ENCODE peak calls at places on chromosomes 11 and 22, in four cellular contexts. I is gastrocnemius medialis, O is stomach, R is lung. L is an unnamed sample.

GRCh38 chr11:117010808-117011540 is 87.3 kb downstream of the SIK3 start:
- DNase-seq in I (no peak), O (no peak), R (no peak), L (no peak)

GRCh38 chr22:37654556-37655251 is 3.8 kb upstream of the PDXP start:
- DNase-seq in I (no peak), O (no peak), R (no peak), L (no peak)

GRCh38 chr11:118618115-118618990 is 10.9 kb downstream of the PHLDB1 start:
- DNase-seq in I (no peak), O (peak), R (no peak), L (no peak)

GRCh38 chr11:63142459-63142858 is 1.6 kb downstream of the SLC22A24 start:
- DNase-seq in I (no peak), O (no peak), R (no peak), L (no peak)

GRCh38 chr22:26610072-26610958 is 7.5 kb downstream of the CRYBB1 start:
- DNase-seq in I (no peak), O (peak), R (no peak), L (peak)

GRCh38 chr11:34394771-34395300 is 37.0 kb upstream of the ABTB2 start:
- DNase-seq in I (no peak), O (no peak), R (no peak), L (no peak)

GRCh38 chr11:62545437-62546243 is 966 bp downstream of the AHNAK start:
- DNase-seq in I (peak), O (peak), R (peak), L (peak)

GRCh38 chr11:44398266-44399045 is 88.5 kb upstream of the ALX4 start:
- DNase-seq in I (no peak), O (no peak), R (no peak), L (no peak)

GRCh38 chr11:122322369-122322768 is 206.4 kb upstream of the BLID start:
- DNase-seq in I (no peak), O (no peak), R (no peak), L (no peak)

GRCh38 chr22:36671398-36671797 is 32.2 kb downstream of the CACNG2 start:
- DNase-seq in I (no peak), O (no peak), R (no peak), L (no peak)

GRCh38 chr11:1384206-1384965 is 5.3 kb upstream of the BRSK2 start:
- DNase-seq in I (no peak), O (no peak), R (no peak), L (no peak)

GRCh38 chr11:62108017-62108750 is 15.6 kb upstream of the INCENP start:
- DNase-seq in I (no peak), O (no peak), R (no peak), L (no peak)

GRCh38 chr11:85628771-85629341 is 463 bp downstream of the TMEM126B start:
- DNase-seq in I (no peak), O (no peak), R (no peak), L (no peak)

GRCh38 chr22:44311855-44312170 is 938 bp downstream of the SHISAL1 start:
- DNase-seq in I (no peak), O (no peak), R (no peak), L (no peak)

GRCh38 chr22:29030016-29030617 is 31.5 kb downstream of the C22orf31 start:
- DNase-seq in I (no peak), O (peak), R (no peak), L (no peak)

GRCh38 chr11:706957-707816 is 1.2 kb downstream of the EPS8L2 start:
- DNase-seq in I (no peak), O (peak), R (peak), L (peak)

GRCh38 chr22:29519996-29520395 is 33.6 kb downstream of the THOC5 start:
- DNase-seq in I (no peak), O (no peak), R (no peak), L (no peak)

GRCh38 chr11:46122955-46123354 is 1.7 kb upstream of the PHF21A start:
- DNase-seq in I (no peak), O (no peak), R (no peak), L (no peak)

GRCh38 chr22:22884010-22884887 is 3.4 kb upstream of the IGLL5 start:
- DNase-seq in I (no peak), O (peak), R (peak), L (no peak)

GRCh38 chr22:44182591-44183588 is 2.2 kb downstream of the PARVG start:
- DNase-seq in I (peak), O (peak), R (peak), L (no peak)

GRCh38 chr22:20093437-20093836 is 13.4 kb downstream of the DGCR8 start:
- DNase-seq in I (peak), O (peak), R (no peak), L (no peak)

GRCh38 chr11:123301696-123302400 is 106.8 kb upstream of the CLMP start:
- DNase-seq in I (peak), O (peak), R (peak), L (no peak)

GRCh38 chr22:19960491-19961200 is 19.0 kb upstream of the TXNRD2 start:
- DNase-seq in I (no peak), O (no peak), R (no peak), L (peak)

GRCh38 chr22:46794491-46794890 is 32.0 kb downstream of the TBC1D22A start:
- DNase-seq in I (no peak), O (no peak), R (no peak), L (no peak)

GRCh38 chr11:61697093-61697492 is 16.9 kb downstream of the DAGLA start:
- DNase-seq in I (peak), O (no peak), R (no peak), L (peak)

GRCh38 chr11:47983464-47984397 is 3.4 kb downstream of the PTPRJ start:
- DNase-seq in I (no peak), O (no peak), R (no peak), L (no peak)

GRCh38 chr11:69436041-69436982 is 45.2 kb upstream of the LINC01488 start:
- DNase-seq in I (no peak), O (no peak), R (no peak), L (no peak)

DNA sequence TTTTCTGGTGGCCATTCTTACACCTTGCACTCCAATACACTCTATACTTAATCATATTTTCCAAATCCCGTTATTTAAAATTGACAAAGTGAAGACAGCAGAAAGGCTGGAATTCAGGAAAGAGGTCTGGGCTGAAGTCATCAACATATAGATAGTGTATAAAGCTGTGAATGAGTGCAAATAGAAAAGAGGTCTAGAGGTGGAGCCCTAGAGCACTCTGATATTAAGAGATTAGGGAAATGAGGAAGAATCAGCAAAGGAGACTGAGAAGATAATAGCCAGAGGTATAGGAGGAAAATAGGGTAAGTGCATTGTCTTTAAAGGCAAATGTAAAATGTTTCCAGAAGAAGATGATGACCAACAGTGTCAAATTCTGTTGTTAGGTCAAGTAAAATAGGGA is 7.9 kb downstream of the CTR9 start:
- DNase-seq in I (no peak), O (no peak), R (no peak), L (no peak)
- TF ChIP-seq CTCF in I (no peak), O (no peak), R (no peak), L (peak)

GRCh38 chr11:113697075-113697474 is 9.0 kb downstream of the TMPRSS5 start:
- DNase-seq in I (no peak), O (no peak), R (no peak), L (no peak)
- H3K4me3 ChIP-seq in I (no peak), O (no peak), R (no peak), L (no peak)

DNA sequence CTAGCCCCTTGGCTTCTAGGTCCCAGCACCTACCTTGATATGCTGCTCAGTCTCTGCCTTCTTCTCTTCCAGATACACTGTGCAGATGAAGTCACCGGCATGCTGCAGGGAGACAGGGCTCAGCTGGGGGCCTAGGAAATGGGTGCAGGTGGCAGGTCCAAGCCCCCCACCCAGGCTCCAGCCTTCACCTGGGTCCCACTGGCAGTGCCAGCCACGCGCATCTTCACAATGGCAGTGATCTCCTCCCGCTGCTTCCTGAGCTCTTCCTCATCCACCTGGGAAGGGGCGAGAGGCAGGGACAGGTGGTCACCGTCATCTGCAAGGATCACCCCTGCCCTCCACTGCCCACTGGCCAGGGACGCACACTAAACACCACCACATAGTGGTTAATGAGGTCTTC is 21.1 kb upstream of the PDE2A start:
- DNase-seq in I (no peak), O (no peak), R (no peak), L (no peak)
- H3K27ac ChIP-seq in I (no peak), O (no peak), R (no peak), L (no peak)

DNA sequence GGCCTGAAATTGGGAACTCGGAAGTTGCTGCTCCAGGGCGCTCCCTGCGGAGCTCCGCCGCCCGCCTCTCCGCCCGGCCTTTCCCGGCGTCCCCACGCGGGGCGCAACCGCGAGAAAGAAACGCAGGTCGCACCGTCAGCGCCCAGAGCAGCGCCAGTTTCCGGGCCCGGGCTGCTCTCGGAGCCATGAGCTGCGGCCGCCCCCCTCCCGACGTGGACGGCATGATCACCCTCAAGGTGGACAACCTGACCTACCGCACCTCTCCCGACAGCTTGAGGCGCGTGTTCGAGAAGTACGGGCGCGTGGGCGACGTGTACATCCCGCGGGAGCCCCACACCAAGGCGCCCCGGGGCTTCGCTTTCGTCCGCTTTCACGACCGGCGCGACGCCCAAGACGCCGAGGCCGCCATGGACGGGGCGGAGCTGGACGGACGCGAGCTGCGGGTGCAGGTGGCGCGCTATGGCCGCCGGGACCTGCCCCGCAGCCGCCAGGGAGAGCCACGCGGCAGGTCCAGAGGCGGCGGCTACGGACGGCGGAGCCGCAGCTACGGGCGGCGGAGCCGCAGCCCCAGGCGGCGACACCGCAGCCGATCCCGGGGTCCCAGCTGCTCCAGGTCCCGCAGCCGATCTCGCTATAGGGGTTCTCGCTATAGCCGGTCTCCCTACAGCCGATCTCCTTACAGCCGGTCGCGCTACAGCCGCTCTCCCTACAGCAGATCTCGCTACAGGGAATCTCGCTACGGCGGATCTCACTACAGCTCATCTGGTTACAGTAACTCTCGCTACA is 516 bp downstream of the SRSF8 start:
- DNase-seq in I (peak), O (peak), R (peak), L (peak)
- TF ChIP-seq CTCF in I (peak), O (no peak), R (peak), L (peak)

DNA sequence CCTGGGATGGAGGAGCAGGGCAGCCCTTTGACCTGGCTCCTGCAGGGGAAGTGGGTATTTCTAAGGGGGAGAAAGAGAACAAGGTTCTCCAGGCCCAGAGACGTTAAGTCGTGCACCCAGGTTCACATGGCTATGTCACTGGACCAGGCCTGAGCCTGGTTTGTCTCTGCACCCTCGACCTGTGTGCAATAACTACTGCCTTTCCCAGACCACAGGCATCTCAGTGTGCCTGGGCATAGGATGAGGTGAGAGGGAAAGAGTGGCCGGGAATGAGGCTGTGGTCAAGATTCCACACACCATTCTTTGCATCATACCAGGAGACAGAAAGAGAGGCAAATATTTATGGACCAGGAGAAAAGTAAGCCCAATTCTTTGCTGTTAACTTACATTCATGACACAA is 66.8 kb downstream of the PRR5L start:
- DNase-seq in I (no peak), O (no peak), R (no peak), L (no peak)
- H3K4me3 ChIP-seq in I (no peak), O (no peak), R (no peak), L (no peak)

GRCh38 chr11:111691731-111692130 is 74.5 kb downstream of the PPP2R1B start:
- DNase-seq in I (no peak), O (no peak), R (no peak), L (no peak)

GRCh38 chr11:111696556-111696955 is 69.6 kb downstream of the PPP2R1B start:
- DNase-seq in I (no peak), O (no peak), R (no peak), L (no peak)

GRCh38 chr11:111694851-111695250 is 71.3 kb downstream of the PPP2R1B start:
- DNase-seq in I (no peak), O (no peak), R (no peak), L (no peak)

GRCh38 chr11:111691176-111691575 is 75.0 kb downstream of the PPP2R1B start:
- DNase-seq in I (no peak), O (no peak), R (no peak), L (no peak)

GRCh38 chr11:111693224-111693937 is 72.8 kb downstream of the PPP2R1B start:
- DNase-seq in I (no peak), O (no peak), R (no peak), L (no peak)
- H3K27ac ChIP-seq in I (peak), O (peak), R (no peak), L (no peak)